ENCODE peak calls at places on chromosomes 1 and 21, in seven cellular contexts. S, X, L, M, P, T and K are unnamed samples.
A peak's percentile ranks its signal among the peaks of the same experiment; 100 is the strongest.

GRCh38 chr1:198681831-198682756 is 43.3 kb downstream of the PTPRC start:
- DNase-seq in S (no peak), X (peak; percentile 72), L (peak; percentile 38), M (peak; percentile 68), P (peak; percentile 92), T (no peak), K (no peak)

GRCh38 chr1:85428471-85429077 is 36.4 kb downstream of the DDAH1 start:
- DNase-seq in S (no peak), X (no peak), L (no peak), M (no peak), P (no peak), T (no peak), K (no peak)

GRCh38 chr1:117686907-117687306 is 81.1 kb downstream of the TENT5C start:
- DNase-seq in S (no peak), X (no peak), L (no peak), M (no peak), P (no peak), T (peak; percentile 68), K (no peak)

GRCh38 chr1:38558476-38559179 is 300.9 kb downstream of the RRAGC start:
- DNase-seq in S (no peak), X (no peak), L (peak; percentile 64), M (no peak), P (no peak), T (no peak), K (no peak)

GRCh38 chr1:93641527-93641926 is 40.1 kb downstream of the BCAR3 start:
- DNase-seq in S (no peak), X (no peak), L (no peak), M (no peak), P (no peak), T (no peak), K (peak; percentile 7)

GRCh38 chr1:203206116-203206687 is 19.7 kb upstream of the CHI3L1 start:
- DNase-seq in S (no peak), X (no peak), L (no peak), M (no peak), P (no peak), T (no peak), K (no peak)

GRCh38 chr21:29034678-29035077 is 10.2 kb downstream of the USP16 start:
- DNase-seq in S (no peak), X (no peak), L (no peak), M (no peak), P (no peak), T (no peak), K (no peak)

GRCh38 chr1:6873298-6874015 is 88.2 kb downstream of the CAMTA1 start:
- DNase-seq in S (no peak), X (no peak), L (peak; percentile 19), M (no peak), P (no peak), T (no peak), K (no peak)

GRCh38 chr21:31576428-31576827 is 83.1 kb upstream of the SOD1 start:
- DNase-seq in S (no peak), X (no peak), L (no peak), M (no peak), P (no peak), T (no peak), K (no peak)

GRCh38 chr1:12339861-12340557 is 110.2 kb downstream of the VPS13D start:
- DNase-seq in S (no peak), X (no peak), L (no peak), M (no peak), P (no peak), T (no peak), K (no peak)

GRCh38 chr1:68081775-68082283 is 31.4 kb upstream of the DIRAS3 start:
- DNase-seq in S (no peak), X (no peak), L (no peak), M (no peak), P (no peak), T (no peak), K (no peak)

GRCh38 chr1:37570528-37571334 is 14.0 kb downstream of the DNALI1 start:
- DNase-seq in S (no peak), X (no peak), L (no peak), M (no peak), P (no peak), T (no peak), K (no peak)

GRCh38 chr1:242826706-242827336 is 302.3 kb upstream of the PLD5 start:
- DNase-seq in S (no peak), X (no peak), L (no peak), M (no peak), P (no peak), T (no peak), K (no peak)

GRCh38 chr1:108704501-108704900 is 8.2 kb upstream of the FNDC7 start:
- DNase-seq in S (peak; percentile 7), X (no peak), L (no peak), M (no peak), P (no peak), T (no peak), K (no peak)

GRCh38 chr1:211198880-211199279 is 60.3 kb upstream of the RCOR3 start:
- DNase-seq in S (no peak), X (no peak), L (no peak), M (no peak), P (no peak), T (no peak), K (no peak)

GRCh38 chr1:67597336-67597735 is 87.7 kb upstream of the GADD45A start:
- DNase-seq in S (no peak), X (no peak), L (no peak), M (no peak), P (no peak), T (no peak), K (no peak)

GRCh38 chr1:32398401-32398800 is 4.2 kb upstream of the BSDC1 start:
- DNase-seq in S (no peak), X (no peak), L (no peak), M (no peak), P (no peak), T (no peak), K (no peak)

DNA sequence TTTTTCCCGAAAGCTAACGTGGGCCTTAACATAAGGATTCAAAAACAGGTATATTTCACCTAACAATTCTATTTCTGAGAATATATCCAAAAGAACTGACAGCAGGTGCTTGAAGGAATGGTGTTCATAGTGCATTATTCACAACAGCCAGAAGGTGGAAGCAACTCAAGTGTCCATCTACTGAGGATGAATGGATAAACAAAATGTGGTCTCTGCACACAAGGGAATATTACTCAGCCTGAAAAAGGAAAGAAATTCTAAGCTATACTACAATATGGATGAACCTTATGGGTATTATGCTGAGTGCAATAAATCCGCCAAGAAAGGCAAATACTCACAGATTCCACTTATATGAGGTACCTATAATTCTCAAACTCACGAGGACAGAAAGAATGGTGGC is 6.1 kb upstream of the RIPPLY3 start:
- DNase-seq in S (no peak), X (no peak), L (no peak), M (no peak), P (no peak), T (no peak), K (no peak)
- TF ChIP-seq CTCF in S (peak; percentile 4), X (no peak), L (no peak), M (no peak), P (no peak), T (no peak), K (no peak)

GRCh38 chr1:167934407-167935251 is 1.9 kb upstream of the DCAF6 start:
- DNase-seq in S (no peak), X (no peak), L (no peak), M (no peak), P (no peak), T (no peak), K (no peak)

GRCh38 chr1:167936068-167936929 is at the start of gene DCAF6:
- DNase-seq in S (peak; percentile 97), X (peak; percentile 98), L (peak; percentile 99), M (peak; percentile 98), P (peak; percentile 92), T (peak; percentile 99), K (peak; percentile 99)

GRCh38 chr1:167936930-167937708 is at the start of gene MPC2:
- DNase-seq in S (peak; percentile 81), X (peak; percentile 71), L (peak; percentile 78), M (peak; percentile 86), P (peak; percentile 55), T (peak; percentile 82), K (no peak)

GRCh38 chr1:167933779-167934178 is 2.7 kb upstream of the DCAF6 start:
- DNase-seq in S (no peak), X (no peak), L (no peak), M (no peak), P (no peak), T (no peak), K (no peak)

DNA sequence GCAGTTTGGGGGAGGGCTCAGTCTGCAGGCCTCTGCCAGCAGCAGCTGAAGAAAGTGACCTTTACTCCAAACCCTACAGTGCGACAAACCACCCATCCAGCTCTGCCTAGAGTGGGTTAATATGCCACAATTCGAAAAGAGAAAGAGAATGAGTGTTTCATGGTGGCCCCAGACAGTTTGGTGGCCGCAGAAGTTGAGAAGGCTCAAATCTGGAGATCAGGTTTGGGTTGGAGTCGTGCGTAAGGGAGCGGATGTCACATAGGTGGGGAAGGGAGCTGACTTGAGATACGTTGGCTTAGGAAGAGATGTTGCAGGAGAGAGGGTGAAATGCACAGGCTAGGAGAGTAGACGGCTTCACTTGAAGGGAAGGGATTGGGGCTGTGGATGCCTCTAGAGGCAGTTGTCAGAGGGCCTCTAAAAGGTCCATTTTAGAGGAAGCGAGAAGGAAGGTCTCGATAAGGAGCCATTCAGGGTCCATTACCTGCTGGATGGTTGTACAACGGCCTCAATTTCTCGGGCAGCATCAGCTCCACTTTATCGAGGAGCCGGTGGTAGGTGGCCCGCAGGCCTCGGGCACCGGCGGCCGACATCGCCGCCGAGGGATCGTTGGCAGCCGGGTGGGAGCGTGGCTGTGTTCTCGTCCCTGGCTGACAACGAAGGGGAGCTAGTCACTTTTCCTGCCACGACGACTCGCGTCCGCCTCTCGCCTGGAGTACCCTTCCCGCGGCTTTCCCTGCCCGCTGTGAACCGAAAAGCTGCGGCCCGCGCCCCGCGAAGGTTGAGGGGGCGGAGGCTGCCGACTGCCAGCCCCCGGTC is 1.0 kb upstream of the DCAF6 start:
- DNase-seq in S (peak; percentile 41), X (no peak), L (no peak), M (peak; percentile 42), P (no peak), T (peak; percentile 24), K (no peak)
- TF ChIP-seq CTCF in S (no peak), X (no peak), L (no peak), M (no peak), P (no peak), T (no peak), K (no peak)

DNA sequence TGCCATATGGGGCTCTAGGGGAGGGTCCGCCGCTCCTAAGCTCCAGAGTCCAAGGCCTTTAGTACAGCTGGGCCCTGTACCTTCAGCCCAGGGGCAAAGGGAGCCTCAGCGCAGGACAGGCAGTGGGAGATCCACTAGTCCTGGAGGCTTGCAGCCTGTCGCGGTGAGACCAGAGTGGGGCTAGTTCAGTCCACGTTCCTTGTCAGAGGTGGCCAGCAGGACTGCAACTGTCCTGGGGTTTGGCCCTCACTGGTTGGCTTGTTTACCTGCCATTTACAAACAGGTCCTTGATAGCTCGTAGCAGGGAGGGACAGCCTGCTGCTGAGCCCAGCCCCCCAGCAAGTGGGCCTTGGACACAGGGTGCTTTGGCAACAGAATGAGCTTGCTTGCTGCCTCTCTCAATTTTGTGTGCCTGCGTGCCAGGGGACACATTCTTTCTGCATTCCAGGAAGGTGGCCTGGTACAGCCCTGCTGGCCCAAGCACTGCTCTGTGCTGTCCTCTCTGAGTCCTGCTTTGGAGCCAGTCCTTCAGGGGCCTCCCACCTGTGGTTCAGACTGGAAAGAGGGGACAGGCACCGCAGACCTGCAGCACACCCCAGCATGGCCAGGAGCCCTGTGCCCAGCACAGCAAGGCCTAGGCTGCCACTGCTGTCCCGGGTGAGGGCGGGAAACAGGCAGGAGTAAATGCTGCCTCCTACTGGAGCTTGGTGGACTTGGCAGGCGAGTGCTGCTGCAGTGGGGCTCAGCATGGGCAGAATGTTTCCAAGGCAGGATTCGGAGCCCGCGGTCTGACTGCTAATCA is 15.2 kb downstream of the H6PD start:
- DNase-seq in S (peak; percentile 37), X (peak; percentile 59), L (peak; percentile 80), M (peak; percentile 88), P (no peak), T (peak; percentile 57), K (no peak)
- TF ChIP-seq CTCF in S (peak; percentile 31), X (peak; percentile 52), L (peak; percentile 76), M (peak; percentile 28), P (peak; percentile 63), T (no peak), K (peak; percentile 48)

GRCh38 chr1:173868266-173869107 is at the start of gene ZBTB37:
- DNase-seq in S (peak; percentile 65), X (peak; percentile 94), L (peak; percentile 96), M (peak; percentile 87), P (no peak), T (peak; percentile 81), K (peak; percentile 92)
- TF ChIP-seq CTCF in S (peak; percentile 9), X (no peak), L (no peak), M (no peak), P (no peak), T (no peak), K (no peak)